ENCODE peak calls at places on chromosome 18, in ten cellular contexts. T is fibroblast of lung; U is esophagus muscularis mucosa; L is right lobe of liver; K is HFF-Myc; Y is mammary epithelial cell; R is choroid plexus epithelial cell; M is cardiac fibroblast; X is CD4-positive, alpha-beta T cell; B is fibroblast of pulmonary artery. Z is an unnamed sample.

GRCh38 chr18:36688020-36688965 is 140.5 kb downstream of the TPGS2 start:
- DNase-seq in T (peak; percentile 56), U (no peak), L (peak; percentile 37), K (no peak), Y (peak; percentile 60), R (peak; percentile 85), M (peak; percentile 79), X (peak; percentile 6), B (peak; percentile 80), Z (no peak)

GRCh38 chr18:43662657-43663056 is 385.4 kb upstream of the SYT4 start:
- DNase-seq in T (peak; percentile 93), U (no peak), L (no peak), K (peak; percentile 75), Y (peak; percentile 45), R (peak; percentile 95), M (peak; percentile 87), X (no peak), B (peak; percentile 79), Z (no peak)

GRCh38 chr18:37778417-37779165 is 213.0 kb upstream of the CELF4 start:
- DNase-seq in T (no peak), U (no peak), L (peak; percentile 56), K (no peak), Y (peak; percentile 13), R (peak; percentile 32), M (peak; percentile 21), X (no peak), B (peak; percentile 63), Z (peak; percentile 87)

GRCh38 chr18:47801817-47802216 is 128.6 kb downstream of the SMAD2 start:
- DNase-seq in T (no peak), U (peak; percentile 88), L (no peak), K (no peak), Y (no peak), R (no peak), M (no peak), X (no peak), B (no peak), Z (peak; percentile 59)

GRCh38 chr18:23784811-23785245 is 95.6 kb downstream of the LAMA3 start:
- DNase-seq in T (peak; percentile 92), U (no peak), L (no peak), K (peak; percentile 43), Y (peak; percentile 90), R (peak; percentile 71), M (peak; percentile 92), X (no peak), B (peak; percentile 82), Z (no peak)

GRCh38 chr18:5463390-5463789 is 80.4 kb downstream of the EPB41L3 start:
- DNase-seq in T (peak; percentile 60), U (no peak), L (peak; percentile 34), K (no peak), Y (no peak), R (peak; percentile 99), M (peak; percentile 97), X (no peak), B (peak; percentile 93), Z (no peak)

GRCh38 chr18:48290162-48290926 is 118.8 kb downstream of the ZBTB7C start:
- DNase-seq in T (no peak), U (no peak), L (no peak), K (no peak), Y (peak; percentile 65), R (no peak), M (no peak), X (no peak), B (no peak), Z (peak; percentile 70)

GRCh38 chr18:23563377-23564043 is 22.8 kb downstream of the NPC1 start:
- DNase-seq in T (peak; percentile 74), U (no peak), L (no peak), K (no peak), Y (peak; percentile 76), R (peak; percentile 82), M (peak; percentile 64), X (no peak), B (peak; percentile 39), Z (no peak)

GRCh38 chr18:31206787-31207381 is 44.2 kb upstream of the DSC1 start:
- DNase-seq in T (peak; percentile 81), U (no peak), L (peak; percentile 25), K (no peak), Y (peak; percentile 97), R (peak; percentile 4), M (no peak), X (no peak), B (peak; percentile 3), Z (no peak)

GRCh38 chr18:58581265-58581664 is 47.6 kb downstream of the ALPK2 start:
- DNase-seq in T (peak; percentile 97), U (no peak), L (no peak), K (no peak), Y (peak; percentile 94), R (peak; percentile 96), M (peak; percentile 90), X (no peak), B (peak; percentile 79), Z (peak; percentile 88)

GRCh38 chr18:58578835-58579560 is 49.9 kb downstream of the ALPK2 start:
- DNase-seq in T (peak; percentile 90), U (no peak), L (no peak), K (no peak), Y (peak; percentile 49), R (peak; percentile 84), M (peak; percentile 87), X (no peak), B (peak; percentile 70), Z (peak; percentile 69)

GRCh38 chr18:58579561-58580047 is 49.3 kb downstream of the ALPK2 start:
- DNase-seq in T (peak; percentile 96), U (no peak), L (peak; percentile 59), K (no peak), Y (no peak), R (peak; percentile 84), M (peak; percentile 85), X (no peak), B (peak; percentile 49), Z (peak; percentile 81)

GRCh38 chr18:58580078-58580477 is 48.8 kb downstream of the ALPK2 start:
- DNase-seq in T (peak; percentile 51), U (no peak), L (no peak), K (no peak), Y (no peak), R (peak; percentile 66), M (peak; percentile 43), X (no peak), B (no peak), Z (peak; percentile 8)

DNA sequence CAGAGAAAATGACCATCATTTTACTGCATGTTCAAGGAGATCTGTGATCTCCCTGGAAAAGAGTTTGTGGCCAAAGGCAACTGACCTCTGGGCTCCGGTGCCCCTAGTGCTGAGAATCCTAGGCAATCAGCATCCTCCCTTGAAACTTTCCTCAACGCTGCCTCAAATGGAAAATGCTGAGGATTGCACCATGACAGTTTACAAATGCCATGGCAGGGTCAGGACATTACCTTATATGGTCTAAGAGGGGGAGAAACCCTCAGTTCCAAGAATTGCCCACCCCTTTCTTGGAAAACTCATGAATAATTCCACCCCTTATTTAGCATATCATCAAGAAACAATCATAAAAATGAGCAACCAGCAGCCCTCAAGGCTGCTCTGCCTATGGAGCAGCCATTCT is 48.3 kb downstream of the ALPK2 start:
- DNase-seq in T (peak; percentile 82), U (no peak), L (no peak), K (no peak), Y (no peak), R (peak; percentile 73), M (peak; percentile 42), X (no peak), B (peak; percentile 59), Z (peak; percentile 13)
- TF ChIP-seq CTCF in T (no peak), U (no peak), L (no peak), K (no peak), Y (no peak), R (no peak), M (no peak), X (no peak), B (no peak), Z (peak; percentile 10)

GRCh38 chr18:33673689-33674088 is 95.7 kb downstream of the ASXL3 start:
- DNase-seq in T (no peak), U (no peak), L (no peak), K (no peak), Y (no peak), R (peak; percentile 7), M (no peak), X (no peak), B (no peak), Z (no peak)
- TF ChIP-seq CTCF in T (no peak), U (no peak), L (no peak), K (no peak), Y (no peak), R (no peak), M (no peak), X (no peak), B (no peak), Z (no peak)

GRCh38 chr18:74459877-74460276 is 2.8 kb upstream of the DIPK1C start:
- DNase-seq in T (no peak), U (no peak), L (no peak), K (no peak), Y (no peak), R (no peak), M (no peak), X (no peak), B (no peak), Z (peak; percentile 57)
- TF ChIP-seq CTCF in T (peak; percentile 16), U (no peak), L (no peak), K (peak; percentile 41), Y (no peak), R (peak; percentile 34), M (peak; percentile 43), X (no peak), B (peak; percentile 25), Z (peak; percentile 13)

DNA sequence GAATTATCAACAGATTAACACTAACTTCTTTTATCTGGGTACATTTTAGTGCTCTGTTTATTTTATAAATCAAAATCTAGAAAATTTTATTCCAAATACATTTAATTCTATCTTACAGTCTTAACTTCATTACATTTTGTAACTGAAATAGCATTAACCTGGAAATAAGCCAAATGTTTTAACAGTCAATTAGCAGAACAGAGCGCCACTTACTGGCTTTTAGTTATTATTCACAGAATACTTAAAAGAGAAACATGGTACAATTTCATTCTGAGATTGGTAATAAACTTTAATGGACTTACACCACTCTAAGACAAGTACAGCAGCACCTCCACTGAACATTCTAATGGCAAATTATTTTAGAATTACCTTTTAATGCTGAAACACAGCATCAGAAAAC is 38.6 kb downstream of the SS18 start:
- DNase-seq in T (no peak), U (no peak), L (no peak), K (no peak), Y (no peak), R (no peak), M (no peak), X (no peak), B (no peak), Z (no peak)
- TF ChIP-seq CTCF in T (no peak), U (no peak), L (no peak), K (no peak), Y (no peak), R (no peak), M (no peak), X (no peak), B (no peak), Z (no peak)